ENCODE peak calls at places on chromosomes 1 and 21, in eight cellular contexts. O is H1, P is choroid plexus epithelial cell, I is tibial artery, K is HL-60, H is astrocyte of the spinal cord, T is AG10803, V is hepatocyte. Q is an unnamed sample.

GRCh38 chr1:165988275-165988674 is 160.9 kb downstream of the UCK2 start:
- DNase-seq in V (no peak), K (no peak), O (no peak), P (no peak), I (no peak), H (no peak), T (no peak), Q (no peak)

GRCh38 chr1:154497026-154497806 is 4.8 kb upstream of the TDRD10 start:
- DNase-seq in K (no peak), O (no peak), I (peak), H (no peak), P (peak), V (peak), T (no peak), Q (peak)

GRCh38 chr1:56967900-56968832 is 2.4 kb upstream of the C8B start:
- DNase-seq in O (peak), H (no peak), T (no peak), V (peak), K (no peak), P (peak), I (no peak), Q (no peak)

GRCh38 chr1:27632387-27633297 is 2.3 kb downstream of the FGR start:
- DNase-seq in V (no peak), I (no peak), P (no peak), H (no peak), O (no peak), K (peak), T (no peak), Q (no peak)

GRCh38 chr1:86430376-86430775 is 6.4 kb downstream of the CLCA2 start:
- DNase-seq in V (no peak), P (peak), H (no peak), K (no peak), T (no peak), I (no peak), O (no peak), Q (no peak)

GRCh38 chr1:117241512-117241911 is 30.8 kb upstream of the VTCN1 start:
- DNase-seq in P (no peak), H (no peak), O (no peak), K (no peak), V (no peak), T (no peak), I (no peak), Q (no peak)

GRCh38 chr1:2597441-2598328 is 11.1 kb downstream of the PRXL2B start:
- DNase-seq in V (no peak), I (no peak), K (no peak), O (no peak), P (no peak), T (no peak), H (no peak), Q (peak)

GRCh38 chr21:28865488-28866186 is 127.0 kb downstream of the LTN1 start:
- DNase-seq in T (no peak), O (no peak), P (no peak), K (no peak), I (no peak), V (no peak), H (no peak), Q (no peak)

GRCh38 chr1:119781434-119782210 is 12.9 kb upstream of the HMGCS2 start:
- DNase-seq in H (no peak), P (no peak), V (no peak), I (no peak), K (no peak), T (no peak), O (no peak), Q (no peak)

GRCh38 chr1:13756557-13757315 is 56.7 kb downstream of the PRDM2 start:
- DNase-seq in O (no peak), H (no peak), V (no peak), K (no peak), P (no peak), I (no peak), T (no peak), Q (no peak)

GRCh38 chr1:165226326-165226725 is 130.2 kb downstream of the LMX1A start:
- DNase-seq in H (no peak), T (no peak), P (no peak), K (no peak), V (no peak), I (no peak), O (no peak), Q (no peak)

GRCh38 chr1:178031856-178032320 is 62.0 kb upstream of the RASAL2 start:
- DNase-seq in H (peak), K (peak), V (peak), O (peak), P (peak), I (peak), T (peak), Q (peak)

GRCh38 chr1:59674605-59675004 is 140.1 kb upstream of the HOOK1 start:
- DNase-seq in I (peak), O (no peak), V (no peak), H (no peak), P (peak), K (peak), T (peak), Q (peak)

GRCh38 chr21:37568916-37569315 is 202.3 kb downstream of the DYRK1A start:
- DNase-seq in K (no peak), H (no peak), V (no peak), O (no peak), P (no peak), T (no peak), I (no peak), Q (no peak)

DNA sequence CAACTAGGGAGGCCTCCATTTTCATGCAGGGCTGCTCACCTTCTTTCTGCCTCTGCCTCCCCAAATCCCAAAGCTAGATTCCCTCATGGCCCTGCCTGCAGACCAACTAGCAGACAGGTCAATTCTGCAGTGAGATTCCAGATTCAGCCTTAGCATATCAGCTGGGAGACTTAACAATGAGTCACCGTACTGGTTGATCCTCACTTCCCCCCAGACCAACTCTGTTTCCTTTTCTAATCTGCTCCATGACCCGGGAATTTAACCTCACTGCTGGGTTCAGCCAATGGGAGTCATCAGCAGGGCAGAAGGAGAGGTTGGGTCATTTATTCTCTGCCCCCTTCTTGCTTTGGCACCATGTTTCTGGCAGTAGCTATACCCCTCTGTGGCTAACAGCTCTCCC is 140.6 kb upstream of the GRIK3 start:
- DNase-seq in K (no peak), O (no peak), T (no peak), I (no peak), P (no peak), V (no peak), H (no peak), Q (no peak)
- TF ChIP-seq CTCF in K (no peak), O (no peak), T (no peak), I (no peak), P (no peak), V (no peak), H (no peak), Q (no peak)

DNA sequence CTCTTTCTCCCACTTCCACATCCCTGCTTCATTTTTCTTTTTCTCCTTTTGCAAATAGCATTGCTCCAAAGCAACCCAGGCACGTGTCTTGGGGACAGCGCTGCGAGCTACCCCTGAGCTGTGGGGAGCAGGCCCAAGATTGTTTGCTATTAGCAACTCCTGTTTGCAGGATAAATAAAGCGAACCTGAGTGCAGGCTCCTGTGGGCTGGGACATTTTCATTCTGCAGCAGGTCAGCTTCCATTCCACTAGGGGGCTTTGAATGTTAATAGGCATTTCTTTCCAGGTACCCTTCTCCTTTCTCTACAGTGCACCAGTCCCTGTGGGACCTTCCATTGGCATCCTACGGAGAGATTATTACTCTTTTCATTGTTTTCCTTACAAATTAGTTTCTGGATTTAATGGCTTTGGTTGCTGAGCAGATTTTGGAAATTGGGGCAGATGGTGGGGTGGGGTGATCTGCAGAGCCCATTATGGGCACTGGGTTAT is 54.0 kb downstream of the OLFML3 start:
- DNase-seq in H (no peak), O (no peak), V (peak), K (peak), I (no peak), P (peak), T (no peak), Q (no peak)
- TF ChIP-seq CTCF in H (peak), O (peak), V (peak), K (peak), I (peak), P (peak), T (peak), Q (peak)

DNA sequence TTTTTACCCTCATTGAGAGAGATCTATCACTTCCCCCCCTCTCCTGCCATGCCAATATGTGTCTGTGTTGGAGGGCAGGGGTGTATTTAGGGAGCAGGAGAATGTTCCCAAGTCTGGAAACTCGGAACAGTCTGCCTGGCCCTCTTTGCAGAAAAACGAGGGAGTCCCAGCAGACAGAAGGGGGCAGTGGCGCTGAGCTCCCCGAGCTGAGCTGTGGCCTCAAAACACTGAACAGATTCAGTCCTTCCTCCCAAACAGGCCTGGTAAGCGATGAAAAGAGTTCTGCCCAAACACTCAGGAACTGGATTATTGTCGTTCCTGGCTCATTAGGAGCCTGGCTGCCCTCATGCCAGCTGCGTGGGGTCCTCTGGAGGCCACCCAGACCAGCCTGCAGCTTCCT is 981 bp downstream of the CLDN14 start:
- DNase-seq in T (peak), V (no peak), K (no peak), I (no peak), P (no peak), O (no peak), H (no peak), Q (no peak)
- TF ChIP-seq CTCF in T (peak), V (no peak), K (no peak), I (no peak), P (peak), O (peak), H (peak), Q (no peak)

DNA sequence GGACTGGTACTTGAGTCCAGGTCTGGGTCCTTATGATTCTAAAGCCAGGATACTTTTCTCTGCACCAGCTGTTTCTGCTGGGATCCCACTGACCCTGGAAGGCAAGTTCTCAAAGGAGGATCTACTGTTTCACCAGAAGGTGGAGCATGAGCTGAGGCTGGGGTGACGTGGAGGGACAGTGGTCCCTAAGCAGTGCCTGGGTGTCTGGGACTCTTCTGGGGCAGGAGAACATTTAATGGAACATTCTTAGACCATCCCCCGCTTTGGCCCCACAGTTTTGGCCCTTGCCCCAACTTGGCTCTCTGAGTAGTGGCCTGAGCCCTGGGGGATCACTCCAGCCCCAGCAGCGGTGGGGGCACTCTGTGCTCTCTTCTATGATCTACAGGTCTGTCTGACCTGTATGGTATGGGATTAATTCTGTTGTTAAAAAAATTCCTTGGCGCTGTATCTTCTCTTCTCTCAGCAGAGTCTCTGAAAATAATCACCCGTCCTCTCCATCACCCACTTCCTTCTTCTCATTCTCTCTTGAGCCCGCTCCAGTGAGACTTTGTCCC is 60.3 kb upstream of the CSF3R start:
- DNase-seq in P (peak), K (no peak), V (no peak), H (no peak), T (no peak), O (no peak), I (no peak), Q (no peak)
- TF ChIP-seq CTCF in P (peak), K (no peak), V (peak), H (peak), T (no peak), O (peak), I (no peak), Q (no peak)

GRCh38 chr1:221431968-221432367 is 309.9 kb downstream of the DUSP10 start:
- DNase-seq in T (no peak), K (no peak), V (no peak), H (no peak), P (no peak), I (no peak), O (no peak), Q (no peak)

GRCh38 chr1:221431068-221431651 is 310.7 kb downstream of the DUSP10 start:
- DNase-seq in P (peak), H (peak), V (no peak), O (no peak), K (no peak), I (no peak), T (peak), Q (no peak)

GRCh38 chr1:221430133-221430960 is 311.5 kb downstream of the DUSP10 start:
- DNase-seq in T (no peak), K (no peak), I (no peak), P (peak), V (no peak), O (no peak), H (no peak), Q (no peak)

GRCh38 chr1:221429262-221429661 is 312.6 kb downstream of the DUSP10 start:
- DNase-seq in I (no peak), K (no peak), P (peak), V (no peak), T (peak), O (no peak), H (no peak), Q (no peak)
- TF ChIP-seq CTCF in I (no peak), K (no peak), P (no peak), V (no peak), T (no peak), O (no peak), H (no peak), Q (no peak)

GRCh38 chr1:24864409-24864808 is 65.7 kb downstream of the RUNX3 start:
- DNase-seq in I (no peak), O (no peak), H (no peak), V (peak), P (no peak), T (no peak), K (no peak), Q (no peak)
- TF ChIP-seq CTCF in I (no peak), O (no peak), H (no peak), V (no peak), P (no peak), T (no peak), K (no peak), Q (no peak)

GRCh38 chr1:110606784-110607662 is 865 bp upstream of the KCNA2 start:
- DNase-seq in K (no peak), V (peak), H (no peak), I (no peak), T (no peak), P (peak), O (no peak), Q (no peak)
- TF ChIP-seq CTCF in K (no peak), V (no peak), H (no peak), I (no peak), T (no peak), P (no peak), O (no peak), Q (no peak)